ENCODE peak calls at places on chromosomes 3 and 15, in eight cellular contexts. One of them, this sample, is unnamed.

GRCh38 chr3:44913868-44914468 is 39.6 kb downstream of the TGM4 start:
- DNase-seq in substantia nigra: peak
- DNase-seq in T-helper 9 cell: peak
- DNase-seq in uterus: peak
- DNase-seq in DMS153: peak
- DNase-seq in glutamatergic neuron: peak
- DNase-seq in HFFc6: peak
- DNase-seq in dorsolateral prefrontal cortex: peak
- DNase-seq in this sample: peak

GRCh38 chr3:28651159-28651558 is 302.5 kb upstream of the AZI2 start:
- DNase-seq in DMS153: no peak
- DNase-seq in HFFc6: no peak
- DNase-seq in glutamatergic neuron: peak
- DNase-seq in uterus: no peak
- DNase-seq in substantia nigra: no peak
- DNase-seq in dorsolateral prefrontal cortex: no peak
- DNase-seq in T-helper 9 cell: no peak
- DNase-seq in this sample: no peak

GRCh38 chr15:74381481-74381880 is 14.0 kb upstream of the CYP11A1 start:
- DNase-seq in DMS153: no peak
- DNase-seq in substantia nigra: no peak
- DNase-seq in dorsolateral prefrontal cortex: no peak
- DNase-seq in HFFc6: no peak
- DNase-seq in glutamatergic neuron: no peak
- DNase-seq in T-helper 9 cell: no peak
- DNase-seq in uterus: no peak
- DNase-seq in this sample: no peak

GRCh38 chr3:38137615-38138346 is 680 bp upstream of the MYD88 start:
- DNase-seq in substantia nigra: no peak
- DNase-seq in T-helper 9 cell: no peak
- DNase-seq in DMS153: no peak
- DNase-seq in dorsolateral prefrontal cortex: no peak
- DNase-seq in glutamatergic neuron: no peak
- DNase-seq in HFFc6: no peak
- DNase-seq in uterus: peak
- DNase-seq in this sample: peak

GRCh38 chr15:69410290-69410874 is 3.8 kb upstream of the KIF23 start:
- DNase-seq in dorsolateral prefrontal cortex: no peak
- DNase-seq in uterus: no peak
- DNase-seq in T-helper 9 cell: no peak
- DNase-seq in DMS153: peak
- DNase-seq in substantia nigra: peak
- DNase-seq in glutamatergic neuron: no peak
- DNase-seq in HFFc6: peak
- DNase-seq in this sample: no peak

GRCh38 chr3:106969596-106969995 is 407.6 kb upstream of the CCDC54 start:
- DNase-seq in substantia nigra: no peak
- DNase-seq in HFFc6: no peak
- DNase-seq in uterus: no peak
- DNase-seq in T-helper 9 cell: no peak
- DNase-seq in dorsolateral prefrontal cortex: no peak
- DNase-seq in DMS153: no peak
- DNase-seq in glutamatergic neuron: no peak
- DNase-seq in this sample: no peak

GRCh38 chr15:35671197-35671596 is 125.2 kb upstream of the DPH6 start:
- DNase-seq in DMS153: no peak
- DNase-seq in dorsolateral prefrontal cortex: no peak
- DNase-seq in T-helper 9 cell: no peak
- DNase-seq in glutamatergic neuron: no peak
- DNase-seq in uterus: no peak
- DNase-seq in HFFc6: no peak
- DNase-seq in substantia nigra: no peak
- DNase-seq in this sample: no peak

GRCh38 chr3:190811775-190812480 is 50.6 kb downstream of the GMNC start:
- DNase-seq in uterus: no peak
- DNase-seq in HFFc6: peak
- DNase-seq in DMS153: no peak
- DNase-seq in glutamatergic neuron: peak
- DNase-seq in T-helper 9 cell: no peak
- DNase-seq in dorsolateral prefrontal cortex: no peak
- DNase-seq in substantia nigra: peak
- DNase-seq in this sample: peak

GRCh38 chr3:29144807-29145206 is 136.1 kb upstream of the RBMS3 start:
- DNase-seq in uterus: peak
- DNase-seq in T-helper 9 cell: no peak
- DNase-seq in dorsolateral prefrontal cortex: no peak
- DNase-seq in glutamatergic neuron: no peak
- DNase-seq in DMS153: no peak
- DNase-seq in substantia nigra: no peak
- DNase-seq in HFFc6: peak
- DNase-seq in this sample: no peak

GRCh38 chr3:186356152-186356551 is 5.9 kb downstream of the DGKG start:
- DNase-seq in DMS153: no peak
- DNase-seq in T-helper 9 cell: no peak
- DNase-seq in uterus: no peak
- DNase-seq in glutamatergic neuron: no peak
- DNase-seq in dorsolateral prefrontal cortex: no peak
- DNase-seq in substantia nigra: no peak
- DNase-seq in HFFc6: no peak
- DNase-seq in this sample: no peak

GRCh38 chr15:71679223-71680078 is 130.9 kb upstream of the NR2E3 start:
- DNase-seq in dorsolateral prefrontal cortex: no peak
- DNase-seq in T-helper 9 cell: no peak
- DNase-seq in substantia nigra: no peak
- DNase-seq in HFFc6: peak
- DNase-seq in glutamatergic neuron: no peak
- DNase-seq in DMS153: no peak
- DNase-seq in uterus: peak
- DNase-seq in this sample: no peak

GRCh38 chr3:161026612-161027217 is 78.4 kb downstream of the B3GALNT1 start:
- DNase-seq in DMS153: no peak
- DNase-seq in dorsolateral prefrontal cortex: no peak
- DNase-seq in uterus: no peak
- DNase-seq in glutamatergic neuron: no peak
- DNase-seq in T-helper 9 cell: no peak
- DNase-seq in HFFc6: no peak
- DNase-seq in substantia nigra: no peak
- DNase-seq in this sample: no peak

GRCh38 chr3:49602877-49603411 is 48.7 kb downstream of the BSN start:
- DNase-seq in DMS153: peak
- DNase-seq in uterus: no peak
- DNase-seq in T-helper 9 cell: peak
- DNase-seq in substantia nigra: no peak
- DNase-seq in dorsolateral prefrontal cortex: no peak
- DNase-seq in HFFc6: no peak
- DNase-seq in glutamatergic neuron: no peak
- DNase-seq in this sample: no peak

GRCh38 chr3:7876741-7877297 is 624.8 kb upstream of the LMCD1 start:
- DNase-seq in DMS153: no peak
- DNase-seq in dorsolateral prefrontal cortex: no peak
- DNase-seq in uterus: no peak
- DNase-seq in glutamatergic neuron: no peak
- DNase-seq in HFFc6: no peak
- DNase-seq in T-helper 9 cell: peak
- DNase-seq in substantia nigra: no peak
- DNase-seq in this sample: no peak

GRCh38 chr3:156519758-156520162 is 35.2 kb downstream of the SSR3 start:
- DNase-seq in DMS153: peak
- DNase-seq in T-helper 9 cell: no peak
- DNase-seq in glutamatergic neuron: no peak
- DNase-seq in uterus: no peak
- DNase-seq in substantia nigra: no peak
- DNase-seq in HFFc6: no peak
- DNase-seq in dorsolateral prefrontal cortex: no peak
- DNase-seq in this sample: no peak

GRCh38 chr3:146166450-146167222 is 5.7 kb upstream of the PLOD2 start:
- DNase-seq in dorsolateral prefrontal cortex: no peak
- DNase-seq in glutamatergic neuron: no peak
- DNase-seq in substantia nigra: no peak
- DNase-seq in HFFc6: peak
- DNase-seq in uterus: peak
- DNase-seq in DMS153: no peak
- DNase-seq in T-helper 9 cell: no peak
- DNase-seq in this sample: no peak

GRCh38 chr3:62020706-62021105 is 352.6 kb downstream of the FEZF2 start:
- DNase-seq in substantia nigra: no peak
- DNase-seq in HFFc6: no peak
- DNase-seq in DMS153: no peak
- DNase-seq in T-helper 9 cell: no peak
- DNase-seq in glutamatergic neuron: no peak
- DNase-seq in dorsolateral prefrontal cortex: no peak
- DNase-seq in uterus: no peak
- DNase-seq in this sample: no peak

GRCh38 chr15:80747317-80748053 is 31.7 kb upstream of the CEMIP start:
- DNase-seq in dorsolateral prefrontal cortex: no peak
- DNase-seq in substantia nigra: no peak
- DNase-seq in glutamatergic neuron: no peak
- DNase-seq in uterus: no peak
- DNase-seq in T-helper 9 cell: no peak
- DNase-seq in HFFc6: no peak
- DNase-seq in DMS153: no peak
- DNase-seq in this sample: no peak

GRCh38 chr3:157045238-157045860 is 114.6 kb downstream of the CCNL1 start:
- DNase-seq in substantia nigra: no peak
- DNase-seq in DMS153: no peak
- DNase-seq in T-helper 9 cell: no peak
- DNase-seq in HFFc6: no peak
- DNase-seq in dorsolateral prefrontal cortex: no peak
- DNase-seq in glutamatergic neuron: no peak
- DNase-seq in uterus: peak
- DNase-seq in this sample: no peak

GRCh38 chr3:10299175-10299574 is 6.4 kb upstream of the GHRL start:
- DNase-seq in uterus: no peak
- DNase-seq in substantia nigra: no peak
- DNase-seq in glutamatergic neuron: no peak
- DNase-seq in T-helper 9 cell: no peak
- DNase-seq in HFFc6: no peak
- DNase-seq in dorsolateral prefrontal cortex: no peak
- DNase-seq in DMS153: no peak
- DNase-seq in this sample: no peak

GRCh38 chr15:57079907-57080750 is 161.7 kb downstream of the TCF12 start:
- DNase-seq in glutamatergic neuron: no peak
- DNase-seq in DMS153: no peak
- DNase-seq in substantia nigra: no peak
- DNase-seq in HFFc6: no peak
- DNase-seq in T-helper 9 cell: no peak
- DNase-seq in dorsolateral prefrontal cortex: no peak
- DNase-seq in uterus: no peak
- DNase-seq in this sample: peak

GRCh38 chr3:165339753-165340152 is 143.6 kb upstream of the SLITRK3 start:
- DNase-seq in substantia nigra: no peak
- DNase-seq in glutamatergic neuron: no peak
- DNase-seq in T-helper 9 cell: no peak
- DNase-seq in uterus: no peak
- DNase-seq in HFFc6: no peak
- DNase-seq in dorsolateral prefrontal cortex: no peak
- DNase-seq in DMS153: peak
- DNase-seq in this sample: no peak

GRCh38 chr15:94135748-94136147 is 95.6 kb upstream of the MCTP2 start:
- DNase-seq in T-helper 9 cell: no peak
- DNase-seq in DMS153: no peak
- DNase-seq in dorsolateral prefrontal cortex: no peak
- DNase-seq in substantia nigra: no peak
- DNase-seq in glutamatergic neuron: no peak
- DNase-seq in HFFc6: no peak
- DNase-seq in uterus: no peak
- DNase-seq in this sample: no peak

GRCh38 chr3:100107227-100107626 is 7.1 kb downstream of the FILIP1L start:
- DNase-seq in T-helper 9 cell: no peak
- DNase-seq in uterus: no peak
- DNase-seq in DMS153: no peak
- DNase-seq in glutamatergic neuron: no peak
- DNase-seq in HFFc6: peak
- DNase-seq in dorsolateral prefrontal cortex: no peak
- DNase-seq in substantia nigra: no peak
- DNase-seq in this sample: no peak

GRCh38 chr3:61181874-61182273 is 69.4 kb downstream of the FHIT start:
- DNase-seq in HFFc6: no peak
- DNase-seq in DMS153: peak
- DNase-seq in uterus: no peak
- DNase-seq in substantia nigra: no peak
- DNase-seq in T-helper 9 cell: no peak
- DNase-seq in dorsolateral prefrontal cortex: no peak
- DNase-seq in glutamatergic neuron: no peak
- DNase-seq in this sample: no peak

GRCh38 chr3:4063916-4064592 is 239.1 kb upstream of the SETMAR start:
- DNase-seq in dorsolateral prefrontal cortex: no peak
- DNase-seq in glutamatergic neuron: no peak
- DNase-seq in substantia nigra: no peak
- DNase-seq in DMS153: no peak
- DNase-seq in T-helper 9 cell: no peak
- DNase-seq in uterus: no peak
- DNase-seq in HFFc6: no peak
- DNase-seq in this sample: no peak

GRCh38 chr3:108131105-108131794 is 40.4 kb upstream of the CD47 start:
- DNase-seq in dorsolateral prefrontal cortex: no peak
- DNase-seq in glutamatergic neuron: no peak
- DNase-seq in substantia nigra: no peak
- DNase-seq in HFFc6: peak
- DNase-seq in T-helper 9 cell: no peak
- DNase-seq in uterus: no peak
- DNase-seq in DMS153: no peak
- DNase-seq in this sample: no peak

GRCh38 chr3:46939578-46940405 is 36.8 kb downstream of the CCDC12 start:
- DNase-seq in DMS153: no peak
- DNase-seq in HFFc6: no peak
- DNase-seq in uterus: no peak
- DNase-seq in substantia nigra: no peak
- DNase-seq in T-helper 9 cell: no peak
- DNase-seq in glutamatergic neuron: no peak
- DNase-seq in dorsolateral prefrontal cortex: no peak
- DNase-seq in this sample: no peak

GRCh38 chr3:9793161-9793781 is 389 bp downstream of the ARPC4 start:
- DNase-seq in substantia nigra: no peak
- DNase-seq in HFFc6: peak
- DNase-seq in glutamatergic neuron: no peak
- DNase-seq in T-helper 9 cell: no peak
- DNase-seq in DMS153: no peak
- DNase-seq in dorsolateral prefrontal cortex: no peak
- DNase-seq in uterus: no peak
- DNase-seq in this sample: no peak

GRCh38 chr3:106811376-106811775 is 565.9 kb upstream of the CCDC54 start:
- DNase-seq in dorsolateral prefrontal cortex: no peak
- DNase-seq in DMS153: no peak
- DNase-seq in substantia nigra: no peak
- DNase-seq in T-helper 9 cell: no peak
- DNase-seq in glutamatergic neuron: no peak
- DNase-seq in HFFc6: peak
- DNase-seq in uterus: no peak
- DNase-seq in this sample: no peak

GRCh38 chr15:39286706-39287105 is 294.2 kb upstream of the THBS1 start:
- DNase-seq in uterus: no peak
- DNase-seq in T-helper 9 cell: no peak
- DNase-seq in DMS153: no peak
- DNase-seq in dorsolateral prefrontal cortex: no peak
- DNase-seq in glutamatergic neuron: no peak
- DNase-seq in substantia nigra: no peak
- DNase-seq in HFFc6: peak
- DNase-seq in this sample: no peak